ENCODE peak calls at places on chromosomes 3 and 15, in four cellular contexts. One of them, this sample, is unnamed.

GRCh38 chr15:65244638-65245037 is 33.4 kb upstream of the CILP start:
- DNase-seq in HL-60: no peak
- DNase-seq in PC-3: no peak
- DNase-seq in dorsolateral prefrontal cortex: no peak
- DNase-seq in this sample: no peak

GRCh38 chr15:70147178-70147760 is 49.6 kb upstream of the TLE3 start:
- DNase-seq in HL-60: no peak
- DNase-seq in PC-3: no peak
- DNase-seq in dorsolateral prefrontal cortex: no peak
- DNase-seq in this sample: no peak

GRCh38 chr3:67646586-67647234 is 7.7 kb downstream of the SUCLG2 start:
- DNase-seq in dorsolateral prefrontal cortex: no peak
- DNase-seq in HL-60: no peak
- DNase-seq in PC-3: peak; percentile 71
- DNase-seq in this sample: no peak

GRCh38 chr3:127458698-127459097 is 131.8 kb downstream of the TPRA1 start:
- DNase-seq in PC-3: no peak
- DNase-seq in dorsolateral prefrontal cortex: peak; percentile 33
- DNase-seq in HL-60: no peak
- DNase-seq in this sample: no peak

GRCh38 chr3:24936574-24936973 is 441.9 kb upstream of the THRB start:
- DNase-seq in PC-3: no peak
- DNase-seq in dorsolateral prefrontal cortex: no peak
- DNase-seq in HL-60: no peak
- DNase-seq in this sample: no peak

GRCh38 chr3:182389041-182389815 is 404.1 kb upstream of the ATP11B start:
- DNase-seq in dorsolateral prefrontal cortex: no peak
- DNase-seq in PC-3: peak; percentile 81
- DNase-seq in HL-60: no peak
- DNase-seq in this sample: no peak

GRCh38 chr15:85828026-85828597 is 33.4 kb upstream of the KLHL25 start:
- DNase-seq in HL-60: no peak
- DNase-seq in PC-3: no peak
- DNase-seq in dorsolateral prefrontal cortex: no peak
- DNase-seq in this sample: no peak

GRCh38 chr3:186298876-186299275 is 63.2 kb downstream of the DGKG start:
- DNase-seq in PC-3: peak; percentile 41
- DNase-seq in dorsolateral prefrontal cortex: peak; percentile 52
- DNase-seq in HL-60: no peak
- DNase-seq in this sample: no peak

GRCh38 chr3:102090646-102091045 is 241.3 kb downstream of the NFKBIZ start:
- DNase-seq in dorsolateral prefrontal cortex: no peak
- DNase-seq in HL-60: no peak
- DNase-seq in PC-3: peak; percentile 41
- DNase-seq in this sample: peak; percentile 14

GRCh38 chr3:98259707-98260106 is 4.3 kb upstream of the OR5H6 start:
- DNase-seq in PC-3: peak; percentile 44
- DNase-seq in HL-60: no peak
- DNase-seq in dorsolateral prefrontal cortex: no peak
- DNase-seq in this sample: no peak

GRCh38 chr15:77224352-77224751 is 153.4 kb upstream of the TSPAN3 start:
- DNase-seq in HL-60: no peak
- DNase-seq in dorsolateral prefrontal cortex: no peak
- DNase-seq in PC-3: no peak
- DNase-seq in this sample: no peak

GRCh38 chr3:65729553-65729952 is 309.2 kb downstream of the MAGI1 start:
- DNase-seq in HL-60: no peak
- DNase-seq in PC-3: no peak
- DNase-seq in dorsolateral prefrontal cortex: no peak
- DNase-seq in this sample: peak; percentile 41

GRCh38 chr3:190504354-190505125 is 9.3 kb upstream of the IL1RAP start:
- DNase-seq in PC-3: no peak
- DNase-seq in HL-60: no peak
- DNase-seq in dorsolateral prefrontal cortex: no peak
- DNase-seq in this sample: no peak

GRCh38 chr3:2802429-2802828 is 307.7 kb downstream of the IL5RA start:
- DNase-seq in dorsolateral prefrontal cortex: no peak
- DNase-seq in PC-3: no peak
- DNase-seq in HL-60: no peak
- DNase-seq in this sample: no peak

GRCh38 chr3:23764407-23764806 is 41.3 kb upstream of the UBE2E1 start:
- DNase-seq in PC-3: no peak
- DNase-seq in dorsolateral prefrontal cortex: no peak
- DNase-seq in HL-60: no peak
- DNase-seq in this sample: no peak

GRCh38 chr15:45268135-45268534 is 16.1 kb downstream of the SLC28A2 start:
- DNase-seq in PC-3: peak; percentile 53
- DNase-seq in dorsolateral prefrontal cortex: no peak
- DNase-seq in HL-60: no peak
- DNase-seq in this sample: no peak

GRCh38 chr3:192887701-192888100 is 30.0 kb downstream of the MB21D2 start:
- DNase-seq in PC-3: peak; percentile 59
- DNase-seq in HL-60: no peak
- DNase-seq in dorsolateral prefrontal cortex: no peak
- DNase-seq in this sample: no peak

GRCh38 chr15:31300981-31301686 is 25.5 kb upstream of the KLF13 start:
- DNase-seq in dorsolateral prefrontal cortex: no peak
- DNase-seq in HL-60: no peak
- DNase-seq in PC-3: no peak
- DNase-seq in this sample: no peak

GRCh38 chr3:21846976-21847375 is 96.0 kb upstream of the ZNF385D start:
- DNase-seq in PC-3: peak; percentile 45
- DNase-seq in HL-60: no peak
- DNase-seq in dorsolateral prefrontal cortex: no peak
- DNase-seq in this sample: no peak

GRCh38 chr3:55164191-55164590 is 236.3 kb upstream of the LRTM1 start:
- DNase-seq in HL-60: no peak
- DNase-seq in dorsolateral prefrontal cortex: no peak
- DNase-seq in PC-3: no peak
- DNase-seq in this sample: no peak

GRCh38 chr3:10702961-10703740 is 112.9 kb upstream of the SLC6A11 start:
- DNase-seq in HL-60: no peak
- DNase-seq in dorsolateral prefrontal cortex: peak; percentile 86
- DNase-seq in PC-3: peak; percentile 5
- DNase-seq in this sample: no peak

GRCh38 chr3:194003128-194004057 is 132.6 kb upstream of the HES1 start:
- DNase-seq in PC-3: peak; percentile 90
- DNase-seq in HL-60: peak; percentile 76
- DNase-seq in dorsolateral prefrontal cortex: peak; percentile 63
- DNase-seq in this sample: peak; percentile 48

GRCh38 chr3:108283006-108283405 is 13.3 kb upstream of the HHLA2 start:
- DNase-seq in dorsolateral prefrontal cortex: no peak
- DNase-seq in PC-3: no peak
- DNase-seq in HL-60: no peak
- DNase-seq in this sample: no peak

GRCh38 chr3:112247351-112247750 is 46.7 kb downstream of the SLC9C1 start:
- DNase-seq in dorsolateral prefrontal cortex: no peak
- DNase-seq in PC-3: no peak
- DNase-seq in HL-60: no peak
- DNase-seq in this sample: no peak

GRCh38 chr15:75673426-75674247 is 25.9 kb downstream of the SNX33 start:
- DNase-seq in HL-60: no peak
- DNase-seq in PC-3: no peak
- DNase-seq in dorsolateral prefrontal cortex: no peak
- DNase-seq in this sample: no peak

GRCh38 chr15:91291673-91292072 is 191.6 kb downstream of the SV2B start:
- DNase-seq in PC-3: no peak
- DNase-seq in dorsolateral prefrontal cortex: no peak
- DNase-seq in HL-60: peak; percentile 64
- DNase-seq in this sample: no peak

GRCh38 chr3:183584246-183584913 is 28.9 kb upstream of the KLHL6 start:
- DNase-seq in PC-3: no peak
- DNase-seq in dorsolateral prefrontal cortex: no peak
- DNase-seq in HL-60: no peak
- DNase-seq in this sample: no peak

GRCh38 chr3:88713233-88713691 is 394.2 kb upstream of the EPHA3 start:
- DNase-seq in HL-60: no peak
- DNase-seq in PC-3: peak; percentile 25
- DNase-seq in dorsolateral prefrontal cortex: no peak
- DNase-seq in this sample: no peak

GRCh38 chr3:59717679-59718205 is 667.9 kb upstream of the CFAP20DC start:
- DNase-seq in HL-60: no peak
- DNase-seq in PC-3: no peak
- DNase-seq in dorsolateral prefrontal cortex: no peak
- DNase-seq in this sample: no peak
- H3K4me3 ChIP-seq in HL-60: no peak overlapping the region
- H3K4me3 ChIP-seq in PC-3: no peak overlapping the region
- H3K4me3 ChIP-seq in dorsolateral prefrontal cortex: no peak overlapping the region
- H3K4me3 ChIP-seq in this sample: no peak overlapping the region

DNA sequence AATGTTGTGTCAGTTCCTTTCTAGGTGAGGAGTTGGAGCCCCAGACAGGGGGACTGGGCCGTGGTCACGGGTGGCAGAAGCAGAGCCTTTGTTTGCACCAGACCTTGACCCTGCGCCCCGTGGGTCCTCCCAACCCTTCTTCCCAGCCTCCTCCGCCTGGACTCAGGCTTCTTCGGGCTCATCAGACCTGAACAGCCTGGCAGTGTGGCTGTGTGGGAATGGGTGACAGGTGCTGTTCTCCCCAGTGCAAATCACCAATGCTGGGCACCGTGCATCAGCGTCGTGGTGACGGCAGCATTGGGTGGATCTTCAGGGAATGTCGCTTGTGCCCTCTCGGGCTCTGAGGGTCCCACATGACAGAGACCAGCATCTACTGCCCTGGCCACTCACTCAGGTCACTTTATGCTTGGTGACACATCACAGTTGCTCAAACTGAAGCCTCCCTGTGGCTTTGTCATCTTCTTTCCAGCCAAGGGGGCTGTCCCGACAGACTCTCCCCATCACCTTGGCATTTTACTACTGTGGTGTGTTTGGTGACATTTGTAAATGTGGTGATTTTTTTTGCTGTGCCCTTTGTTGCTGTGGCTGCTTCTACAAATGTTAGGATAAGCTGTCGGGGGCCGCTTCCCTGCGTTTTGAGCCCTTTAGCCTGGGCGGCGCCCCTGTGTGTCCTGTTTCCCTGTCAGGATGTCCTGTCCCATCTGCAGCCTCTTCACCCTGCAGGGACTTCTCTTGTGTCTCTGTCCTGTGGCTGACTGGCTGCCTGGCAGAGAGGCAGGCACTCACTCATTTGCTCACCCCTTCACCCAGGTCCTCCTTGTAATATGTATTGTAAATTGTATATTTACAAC is 14.5 kb downstream of the APBA2 start:
- DNase-seq in dorsolateral prefrontal cortex: no peak
- DNase-seq in HL-60: no peak
- DNase-seq in PC-3: no peak
- DNase-seq in this sample: no peak
- TF ChIP-seq CTCF in dorsolateral prefrontal cortex: no peak
- TF ChIP-seq CTCF in HL-60: no peak
- TF ChIP-seq CTCF in PC-3: no peak
- TF ChIP-seq CTCF in this sample: no peak

GRCh38 chr3:48186993-48187578 is 1.1 kb downstream of the CDC25A start:
- DNase-seq in PC-3: peak; percentile 27
- DNase-seq in dorsolateral prefrontal cortex: no peak
- DNase-seq in HL-60: no peak
- DNase-seq in this sample: no peak

GRCh38 chr3:48190911-48191310 is 2.7 kb upstream of the CDC25A start:
- DNase-seq in PC-3: no peak
- DNase-seq in dorsolateral prefrontal cortex: no peak
- DNase-seq in HL-60: no peak
- DNase-seq in this sample: no peak

GRCh38 chr3:48187579-48188265 is 495 bp downstream of the CDC25A start:
- DNase-seq in PC-3: peak; percentile 33
- DNase-seq in HL-60: no peak
- DNase-seq in dorsolateral prefrontal cortex: no peak
- DNase-seq in this sample: no peak

GRCh38 chr3:48188266-48189201 is at the start of gene CDC25A:
- DNase-seq in PC-3: peak; percentile 99
- DNase-seq in dorsolateral prefrontal cortex: peak; percentile 97
- DNase-seq in HL-60: peak; percentile 97
- DNase-seq in this sample: peak; percentile 97

GRCh38 chr3:48189321-48189720 is 1.1 kb upstream of the CDC25A start:
- DNase-seq in dorsolateral prefrontal cortex: no peak
- DNase-seq in HL-60: no peak
- DNase-seq in PC-3: no peak
- DNase-seq in this sample: no peak
- H3K4me3 ChIP-seq in dorsolateral prefrontal cortex: no peak overlapping the region
- H3K4me3 ChIP-seq in HL-60: no peak overlapping the region
- H3K4me3 ChIP-seq in PC-3: no peak overlapping the region
- H3K4me3 ChIP-seq in this sample: no peak overlapping the region

GRCh38 chr3:172040078-172040975 is 949 bp downstream of the FNDC3B start:
- DNase-seq in dorsolateral prefrontal cortex: peak; percentile 66
- DNase-seq in HL-60: no peak
- DNase-seq in PC-3: peak; percentile 81
- DNase-seq in this sample: no peak
- TF ChIP-seq CTCF in dorsolateral prefrontal cortex: peak; percentile 12
- TF ChIP-seq CTCF in HL-60: no peak
- TF ChIP-seq CTCF in PC-3: peak; percentile 38
- TF ChIP-seq CTCF in this sample: peak; percentile 20

GRCh38 chr15:73923156-73923487 is 3.1 kb upstream of the LOXL1 start:
- DNase-seq in dorsolateral prefrontal cortex: no peak
- DNase-seq in PC-3: no peak
- DNase-seq in HL-60: no peak
- DNase-seq in this sample: no peak

GRCh38 chr15:73922186-73923151 is 3.8 kb upstream of the LOXL1 start:
- DNase-seq in dorsolateral prefrontal cortex: no peak
- DNase-seq in HL-60: no peak
- DNase-seq in PC-3: no peak
- DNase-seq in this sample: no peak

GRCh38 chr15:73926191-73927002 is at the start of gene LOXL1:
- DNase-seq in HL-60: no peak
- DNase-seq in PC-3: peak; percentile 56
- DNase-seq in dorsolateral prefrontal cortex: no peak
- DNase-seq in this sample: peak; percentile 67

GRCh38 chr15:73923488-73924164 is 2.6 kb upstream of the LOXL1 start:
- DNase-seq in HL-60: no peak
- DNase-seq in PC-3: no peak
- DNase-seq in dorsolateral prefrontal cortex: no peak
- DNase-seq in this sample: no peak

DNA sequence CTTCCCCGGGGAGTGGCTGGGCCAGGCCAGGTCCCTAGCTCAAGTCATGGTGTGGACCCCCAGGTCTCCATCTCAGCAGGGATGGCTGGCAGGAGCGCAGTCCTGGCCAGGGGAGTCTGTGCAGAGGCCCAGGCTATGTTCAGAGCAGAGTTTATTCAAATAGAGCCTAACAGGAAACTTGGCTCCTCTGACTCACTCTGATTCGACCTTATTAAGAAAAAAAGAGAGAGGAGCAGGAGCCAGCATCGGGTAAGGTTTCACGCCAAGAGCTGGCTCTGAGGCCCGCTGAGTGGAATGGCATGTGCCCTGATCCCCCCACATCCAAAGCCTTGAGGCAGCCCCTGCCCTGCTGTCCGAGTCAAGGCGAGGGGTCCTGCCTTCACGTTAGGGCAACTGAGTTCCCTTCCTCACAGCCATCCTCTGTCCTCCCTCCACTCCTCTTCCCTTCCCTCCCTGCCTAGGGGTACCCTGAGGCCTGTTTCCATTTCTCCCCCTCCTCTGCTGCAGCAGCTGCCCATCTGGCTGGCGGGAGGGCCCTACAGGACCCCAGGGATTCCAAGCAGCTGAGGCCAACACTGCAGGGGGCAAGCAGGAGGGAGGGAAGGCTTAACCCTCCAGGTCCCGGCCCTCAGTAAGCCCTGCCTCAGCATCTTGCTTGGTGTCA is 1.9 kb upstream of the LOXL1 start:
- DNase-seq in HL-60: no peak
- DNase-seq in dorsolateral prefrontal cortex: no peak
- DNase-seq in PC-3: peak; percentile 81
- DNase-seq in this sample: peak; percentile 76
- H3K4me3 ChIP-seq in HL-60: no peak overlapping the region
- H3K4me3 ChIP-seq in dorsolateral prefrontal cortex: no peak overlapping the region
- H3K4me3 ChIP-seq in PC-3: peak overlapping the region; percentile 90
- H3K4me3 ChIP-seq in this sample: peak overlapping the region; percentile 21